ENCODE peak calls at places on chromosome 1, in ten cellular contexts. One of them, this sample, is unnamed.

GRCh38 chr1:219913005-219913404 is 15.4 kb downstream of the SLC30A10 start:
- DNase-seq in bronchial epithelial cell: no peak
- DNase-seq in HFF-Myc: no peak
- DNase-seq in progenitor cell of endocrine pancreas: no peak
- DNase-seq in keratinocyte: no peak
- DNase-seq in B cell: no peak
- DNase-seq in vagina: no peak
- DNase-seq in prostate gland: no peak
- DNase-seq in neural progenitor cell: no peak
- DNase-seq in uterus: no peak
- DNase-seq in this sample: no peak

GRCh38 chr1:94038511-94038910 is 82.4 kb downstream of the ABCA4 start:
- DNase-seq in bronchial epithelial cell: no peak
- DNase-seq in HFF-Myc: no peak
- DNase-seq in progenitor cell of endocrine pancreas: no peak
- DNase-seq in keratinocyte: no peak
- DNase-seq in B cell: no peak
- DNase-seq in vagina: no peak
- DNase-seq in prostate gland: no peak
- DNase-seq in neural progenitor cell: peak
- DNase-seq in uterus: no peak
- DNase-seq in this sample: no peak

GRCh38 chr1:101820080-101820479 is 176.6 kb downstream of the OLFM3 start:
- DNase-seq in bronchial epithelial cell: peak
- DNase-seq in HFF-Myc: no peak
- DNase-seq in progenitor cell of endocrine pancreas: peak
- DNase-seq in keratinocyte: no peak
- DNase-seq in B cell: no peak
- DNase-seq in vagina: no peak
- DNase-seq in prostate gland: no peak
- DNase-seq in neural progenitor cell: peak
- DNase-seq in uterus: no peak
- DNase-seq in this sample: no peak

GRCh38 chr1:246583448-246584185 is 17.4 kb downstream of the CNST start:
- DNase-seq in bronchial epithelial cell: no peak
- DNase-seq in HFF-Myc: no peak
- DNase-seq in progenitor cell of endocrine pancreas: no peak
- DNase-seq in keratinocyte: no peak
- DNase-seq in B cell: no peak
- DNase-seq in vagina: no peak
- DNase-seq in prostate gland: no peak
- DNase-seq in neural progenitor cell: no peak
- DNase-seq in uterus: no peak
- DNase-seq in this sample: no peak

GRCh38 chr1:46412853-46413595 is 18.9 kb downstream of the FAAH start:
- DNase-seq in bronchial epithelial cell: no peak
- DNase-seq in HFF-Myc: no peak
- DNase-seq in progenitor cell of endocrine pancreas: no peak
- DNase-seq in keratinocyte: no peak
- DNase-seq in B cell: no peak
- DNase-seq in vagina: no peak
- DNase-seq in prostate gland: no peak
- DNase-seq in neural progenitor cell: no peak
- DNase-seq in uterus: no peak
- DNase-seq in this sample: no peak

GRCh38 chr1:91804546-91805023 is 81.4 kb downstream of the TGFBR3 start:
- DNase-seq in bronchial epithelial cell: peak
- DNase-seq in HFF-Myc: no peak
- DNase-seq in progenitor cell of endocrine pancreas: no peak
- DNase-seq in keratinocyte: peak
- DNase-seq in B cell: peak
- DNase-seq in vagina: no peak
- DNase-seq in prostate gland: no peak
- DNase-seq in neural progenitor cell: no peak
- DNase-seq in uterus: no peak
- DNase-seq in this sample: no peak

GRCh38 chr1:4652631-4653327 is 1.6 kb upstream of the AJAP1 start:
- DNase-seq in bronchial epithelial cell: no peak
- DNase-seq in HFF-Myc: no peak
- DNase-seq in progenitor cell of endocrine pancreas: peak
- DNase-seq in keratinocyte: no peak
- DNase-seq in B cell: peak
- DNase-seq in vagina: no peak
- DNase-seq in prostate gland: peak
- DNase-seq in neural progenitor cell: peak
- DNase-seq in uterus: peak
- DNase-seq in this sample: peak

GRCh38 chr1:56901720-56902119 is 47.1 kb downstream of the C8A start:
- DNase-seq in bronchial epithelial cell: peak
- DNase-seq in HFF-Myc: no peak
- DNase-seq in progenitor cell of endocrine pancreas: no peak
- DNase-seq in keratinocyte: no peak
- DNase-seq in B cell: no peak
- DNase-seq in vagina: no peak
- DNase-seq in prostate gland: no peak
- DNase-seq in neural progenitor cell: peak
- DNase-seq in uterus: no peak
- DNase-seq in this sample: no peak

GRCh38 chr1:161227196-161227871 is 1.5 kb downstream of the TOMM40L start:
- DNase-seq in bronchial epithelial cell: peak
- DNase-seq in HFF-Myc: peak
- DNase-seq in progenitor cell of endocrine pancreas: peak
- DNase-seq in keratinocyte: peak
- DNase-seq in B cell: peak
- DNase-seq in vagina: no peak
- DNase-seq in prostate gland: peak
- DNase-seq in neural progenitor cell: peak
- DNase-seq in uterus: peak
- DNase-seq in this sample: peak

GRCh38 chr1:161226759-161227158 is 899 bp downstream of the TOMM40L start:
- DNase-seq in bronchial epithelial cell: no peak
- DNase-seq in HFF-Myc: no peak
- DNase-seq in progenitor cell of endocrine pancreas: no peak
- DNase-seq in keratinocyte: no peak
- DNase-seq in B cell: no peak
- DNase-seq in vagina: no peak
- DNase-seq in prostate gland: no peak
- DNase-seq in neural progenitor cell: no peak
- DNase-seq in uterus: no peak
- DNase-seq in this sample: no peak

GRCh38 chr1:161228032-161228431 is 2.2 kb downstream of the TOMM40L start:
- DNase-seq in bronchial epithelial cell: no peak
- DNase-seq in HFF-Myc: no peak
- DNase-seq in progenitor cell of endocrine pancreas: no peak
- DNase-seq in keratinocyte: no peak
- DNase-seq in B cell: no peak
- DNase-seq in vagina: no peak
- DNase-seq in prostate gland: no peak
- DNase-seq in neural progenitor cell: no peak
- DNase-seq in uterus: no peak
- DNase-seq in this sample: no peak

GRCh38 chr1:161230762-161231161 is 4.9 kb downstream of the TOMM40L start:
- DNase-seq in bronchial epithelial cell: no peak
- DNase-seq in HFF-Myc: no peak
- DNase-seq in progenitor cell of endocrine pancreas: no peak
- DNase-seq in keratinocyte: no peak
- DNase-seq in B cell: no peak
- DNase-seq in vagina: no peak
- DNase-seq in prostate gland: no peak
- DNase-seq in neural progenitor cell: no peak
- DNase-seq in uterus: no peak
- DNase-seq in this sample: no peak

GRCh38 chr1:161229896-161230295 is 4.0 kb downstream of the TOMM40L start:
- DNase-seq in bronchial epithelial cell: no peak
- DNase-seq in HFF-Myc: no peak
- DNase-seq in progenitor cell of endocrine pancreas: no peak
- DNase-seq in keratinocyte: no peak
- DNase-seq in B cell: no peak
- DNase-seq in vagina: no peak
- DNase-seq in prostate gland: no peak
- DNase-seq in neural progenitor cell: peak
- DNase-seq in uterus: no peak
- DNase-seq in this sample: no peak
- TF ChIP-seq CTCF in bronchial epithelial cell: no peak
- TF ChIP-seq CTCF in HFF-Myc: peak
- TF ChIP-seq CTCF in progenitor cell of endocrine pancreas: peak
- TF ChIP-seq CTCF in keratinocyte: no peak
- TF ChIP-seq CTCF in B cell: no peak
- TF ChIP-seq CTCF in vagina: no peak
- TF ChIP-seq CTCF in prostate gland: no peak
- TF ChIP-seq CTCF in neural progenitor cell: peak
- TF ChIP-seq CTCF in uterus: no peak
- TF ChIP-seq CTCF in this sample: peak

DNA sequence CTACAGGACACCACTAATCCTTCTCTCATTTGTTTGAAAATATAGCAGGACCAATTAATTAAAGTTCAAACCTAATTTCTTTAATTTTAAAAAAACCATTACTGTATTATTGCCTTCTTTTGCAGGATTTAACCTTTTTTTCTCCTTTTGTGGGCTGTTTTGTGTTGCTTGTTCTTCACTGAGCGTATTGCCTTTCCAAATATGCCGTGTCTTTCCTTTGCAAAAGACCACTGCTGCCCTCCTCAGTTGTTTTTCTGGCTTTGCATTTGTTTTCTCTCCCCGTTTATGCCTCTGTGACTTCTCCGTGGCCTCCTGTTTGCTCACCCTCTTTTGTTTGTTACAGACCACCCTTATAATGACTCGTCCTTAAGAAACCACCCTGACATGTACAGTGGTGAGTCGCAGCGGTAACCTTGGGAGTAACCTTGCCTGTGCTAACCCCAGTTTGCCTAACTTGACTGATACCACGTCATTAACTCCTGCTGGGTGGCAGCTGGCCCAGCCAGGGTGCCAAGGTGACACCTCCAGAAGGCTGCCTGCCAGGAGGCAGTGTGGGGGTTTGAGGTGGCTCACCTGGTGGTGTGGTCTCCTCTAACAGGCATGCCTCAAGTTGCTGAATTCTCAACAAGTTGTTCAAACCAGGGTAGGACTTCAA is 81.1 kb upstream of the CNTN2 start:
- DNase-seq in bronchial epithelial cell: no peak
- DNase-seq in HFF-Myc: no peak
- DNase-seq in progenitor cell of endocrine pancreas: no peak
- DNase-seq in keratinocyte: no peak
- DNase-seq in B cell: no peak
- DNase-seq in vagina: no peak
- DNase-seq in prostate gland: no peak
- DNase-seq in neural progenitor cell: no peak
- DNase-seq in uterus: no peak
- DNase-seq in this sample: no peak
- TF ChIP-seq CTCF in bronchial epithelial cell: no peak
- TF ChIP-seq CTCF in HFF-Myc: no peak
- TF ChIP-seq CTCF in progenitor cell of endocrine pancreas: no peak
- TF ChIP-seq CTCF in keratinocyte: no peak
- TF ChIP-seq CTCF in B cell: no peak
- TF ChIP-seq CTCF in vagina: no peak
- TF ChIP-seq CTCF in prostate gland: no peak
- TF ChIP-seq CTCF in neural progenitor cell: peak
- TF ChIP-seq CTCF in uterus: no peak
- TF ChIP-seq CTCF in this sample: peak

GRCh38 chr1:239802275-239802674 is 289.4 kb upstream of the FMN2 start:
- DNase-seq in bronchial epithelial cell: no peak
- DNase-seq in HFF-Myc: no peak
- DNase-seq in progenitor cell of endocrine pancreas: no peak
- DNase-seq in keratinocyte: no peak
- DNase-seq in B cell: no peak
- DNase-seq in vagina: no peak
- DNase-seq in prostate gland: no peak
- DNase-seq in neural progenitor cell: no peak
- DNase-seq in uterus: no peak
- DNase-seq in this sample: no peak
- TF ChIP-seq CTCF in bronchial epithelial cell: no peak
- TF ChIP-seq CTCF in HFF-Myc: no peak
- TF ChIP-seq CTCF in progenitor cell of endocrine pancreas: no peak
- TF ChIP-seq CTCF in keratinocyte: no peak
- TF ChIP-seq CTCF in B cell: no peak
- TF ChIP-seq CTCF in vagina: no peak
- TF ChIP-seq CTCF in prostate gland: no peak
- TF ChIP-seq CTCF in neural progenitor cell: peak
- TF ChIP-seq CTCF in uterus: no peak
- TF ChIP-seq CTCF in this sample: no peak

GRCh38 chr1:58251415-58252073 is 295.0 kb downstream of the OMA1 start:
- DNase-seq in bronchial epithelial cell: no peak
- DNase-seq in HFF-Myc: no peak
- DNase-seq in progenitor cell of endocrine pancreas: no peak
- DNase-seq in keratinocyte: no peak
- DNase-seq in B cell: no peak
- DNase-seq in vagina: no peak
- DNase-seq in prostate gland: no peak
- DNase-seq in neural progenitor cell: peak
- DNase-seq in uterus: no peak
- DNase-seq in this sample: no peak

GRCh38 chr1:58250587-58250948 is 296.0 kb downstream of the OMA1 start:
- DNase-seq in bronchial epithelial cell: no peak
- DNase-seq in HFF-Myc: no peak
- DNase-seq in progenitor cell of endocrine pancreas: no peak
- DNase-seq in keratinocyte: no peak
- DNase-seq in B cell: no peak
- DNase-seq in vagina: peak
- DNase-seq in prostate gland: no peak
- DNase-seq in neural progenitor cell: no peak
- DNase-seq in uterus: no peak
- DNase-seq in this sample: no peak

GRCh38 chr1:58248067-58248466 is 298.5 kb downstream of the OMA1 start:
- DNase-seq in bronchial epithelial cell: no peak
- DNase-seq in HFF-Myc: no peak
- DNase-seq in progenitor cell of endocrine pancreas: no peak
- DNase-seq in keratinocyte: no peak
- DNase-seq in B cell: no peak
- DNase-seq in vagina: no peak
- DNase-seq in prostate gland: no peak
- DNase-seq in neural progenitor cell: no peak
- DNase-seq in uterus: no peak
- DNase-seq in this sample: no peak

GRCh38 chr1:58249371-58249728 is 297.2 kb downstream of the OMA1 start:
- DNase-seq in bronchial epithelial cell: no peak
- DNase-seq in HFF-Myc: no peak
- DNase-seq in progenitor cell of endocrine pancreas: no peak
- DNase-seq in keratinocyte: no peak
- DNase-seq in B cell: no peak
- DNase-seq in vagina: peak
- DNase-seq in prostate gland: no peak
- DNase-seq in neural progenitor cell: no peak
- DNase-seq in uterus: no peak
- DNase-seq in this sample: no peak

DNA sequence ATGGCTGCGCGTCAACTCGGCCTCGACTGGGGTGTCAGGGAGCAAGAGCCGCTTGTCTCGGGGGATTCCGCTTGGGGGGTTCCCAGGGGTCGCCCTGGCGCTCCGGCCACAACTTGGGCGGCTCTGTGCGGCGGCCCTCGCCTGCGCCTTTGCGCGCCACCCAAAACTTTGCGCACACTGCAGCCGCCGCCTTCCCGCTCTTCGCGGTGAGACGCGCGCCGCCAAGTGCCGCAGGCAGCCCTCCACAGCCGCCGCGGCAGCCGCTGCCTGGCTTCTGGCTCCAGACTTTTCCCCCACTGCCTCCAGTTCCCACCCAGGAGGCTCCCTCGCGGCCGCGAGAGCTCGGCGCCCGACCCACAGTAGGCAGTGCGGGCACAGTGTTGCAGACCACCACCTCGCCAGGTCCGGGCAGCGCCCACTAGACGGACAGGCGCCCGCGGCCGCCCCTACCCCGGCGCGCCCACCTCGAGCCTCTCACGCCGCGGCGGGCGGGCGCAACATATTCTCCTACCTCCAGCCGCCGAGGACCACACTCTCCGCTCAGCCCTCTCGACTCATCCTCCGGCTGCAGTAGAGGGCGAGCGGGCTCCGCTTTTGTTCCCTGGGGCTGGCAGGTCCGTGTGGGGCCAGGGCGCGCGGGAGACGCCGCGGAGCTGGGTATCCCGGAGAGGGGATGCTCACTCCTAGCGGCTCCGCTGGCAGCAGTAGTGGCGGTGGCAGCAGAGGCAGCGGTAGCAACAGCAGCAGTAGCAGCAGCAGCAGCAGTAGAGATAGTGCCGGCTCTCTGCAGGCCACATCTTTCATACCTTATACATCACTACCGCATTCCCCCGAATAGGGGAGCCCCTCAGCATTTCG is 296.6 kb downstream of the OMA1 start:
- DNase-seq in bronchial epithelial cell: peak
- DNase-seq in HFF-Myc: no peak
- DNase-seq in progenitor cell of endocrine pancreas: peak
- DNase-seq in keratinocyte: no peak
- DNase-seq in B cell: peak
- DNase-seq in vagina: peak
- DNase-seq in prostate gland: no peak
- DNase-seq in neural progenitor cell: peak
- DNase-seq in uterus: peak
- DNase-seq in this sample: peak
- TF ChIP-seq CTCF in bronchial epithelial cell: no peak
- TF ChIP-seq CTCF in HFF-Myc: no peak
- TF ChIP-seq CTCF in progenitor cell of endocrine pancreas: no peak
- TF ChIP-seq CTCF in keratinocyte: no peak
- TF ChIP-seq CTCF in B cell: no peak
- TF ChIP-seq CTCF in vagina: no peak
- TF ChIP-seq CTCF in prostate gland: no peak
- TF ChIP-seq CTCF in neural progenitor cell: peak
- TF ChIP-seq CTCF in uterus: no peak
- TF ChIP-seq CTCF in this sample: peak

This sample was measured in type B pancreatic cell.